ENCODE peak calls at places on chromosome 18, in seven cellular contexts. Y, X, B, N, F, L and J are unnamed samples.

GRCh38 chr18:8705941-8706544 is 687 bp downstream of the MTCL1 start:
- DNase-seq in B (peak), N (peak), Y (no peak), L (no peak), F (peak), X (no peak), J (no peak)

GRCh38 chr18:58761241-58761969 is 90.1 kb downstream of the MALT1 start:
- DNase-seq in N (peak), F (no peak), L (no peak), B (peak), Y (no peak), X (no peak), J (no peak)

GRCh38 chr18:26536032-26536431 is 12.3 kb downstream of the KCTD1 start:
- DNase-seq in F (no peak), B (no peak), Y (no peak), L (no peak), N (no peak), X (no peak), J (no peak)

GRCh38 chr18:44079602-44080001 is 601.1 kb upstream of the SETBP1 start:
- DNase-seq in B (no peak), L (no peak), N (peak), F (no peak), Y (no peak), X (no peak), J (no peak)

GRCh38 chr18:23330423-23330822 is 122.7 kb upstream of the RIOK3 start:
- DNase-seq in N (no peak), L (no peak), X (no peak), F (no peak), Y (no peak), B (no peak), J (no peak)

GRCh38 chr18:25042641-25043051 is 309.3 kb downstream of the ZNF521 start:
- DNase-seq in X (no peak), N (no peak), B (no peak), Y (no peak), L (no peak), F (no peak), J (no peak)

GRCh38 chr18:54739476-54739875 is 88.8 kb upstream of the RAB27B start:
- DNase-seq in L (no peak), F (no peak), Y (no peak), B (no peak), X (no peak), N (no peak), J (no peak)

GRCh38 chr18:25896178-25896780 is 194.1 kb downstream of the SS18 start:
- DNase-seq in B (peak), Y (no peak), N (peak), F (no peak), X (peak), L (peak), J (no peak)

GRCh38 chr18:3481696-3482210 is 31.8 kb downstream of the TGIF1 start:
- DNase-seq in L (peak), Y (no peak), N (peak), X (peak), F (no peak), B (peak), J (no peak)

GRCh38 chr18:59897321-59897954 is 2.4 kb upstream of the PMAIP1 start:
- DNase-seq in N (no peak), B (no peak), Y (no peak), X (no peak), L (no peak), F (no peak), J (no peak)

GRCh38 chr18:56988022-56988421 is 158.9 kb upstream of the BOD1L2 start:
- DNase-seq in Y (no peak), L (no peak), F (no peak), B (no peak), X (no peak), N (no peak), J (no peak)

GRCh38 chr18:35116784-35117318 is 75.6 kb downstream of the MAPRE2 start:
- DNase-seq in L (no peak), Y (no peak), B (no peak), F (no peak), N (no peak), X (no peak), J (no peak)

GRCh38 chr18:62596145-62597005 is 73.5 kb downstream of the ZCCHC2 start:
- DNase-seq in Y (no peak), L (peak), X (no peak), B (no peak), F (no peak), N (no peak), J (no peak)

GRCh38 chr18:2537281-2537680 is 34.0 kb downstream of the METTL4 start:
- DNase-seq in F (no peak), N (no peak), Y (no peak), B (no peak), X (no peak), L (no peak), J (no peak)

GRCh38 chr18:11366410-11366809 is 217.0 kb upstream of the PIEZO2 start:
- DNase-seq in Y (no peak), L (no peak), X (peak), N (peak), F (no peak), B (no peak), J (no peak)

GRCh38 chr18:34990571-34990970 is 50.6 kb upstream of the MAPRE2 start:
- DNase-seq in L (no peak), N (peak), B (no peak), Y (no peak), X (no peak), F (no peak), J (no peak)

GRCh38 chr18:40357536-40357935 is 1597.5 kb upstream of the PIK3C3 start:
- DNase-seq in L (no peak), B (no peak), F (no peak), N (no peak), X (no peak), Y (no peak), J (no peak)

GRCh38 chr18:62445386-62445917 is 77.4 kb upstream of the ZCCHC2 start:
- DNase-seq in L (no peak), Y (no peak), B (no peak), F (no peak), X (no peak), N (peak), J (no peak)

GRCh38 chr18:199214-199613 is 40.9 kb downstream of the USP14 start:
- DNase-seq in X (no peak), Y (no peak), L (no peak), F (no peak), N (no peak), B (no peak), J (no peak)